ENCODE peak calls at places on chromosomes 7 and 10, in ten cellular contexts. C, D, I, T, E, W, Q, H, B and J are unnamed samples.

GRCh38 chr10:133210398-133211140 is 19.4 kb upstream of the UTF1 start:
- DNase-seq in B (no peak), W (no peak), E (no peak), T (no peak), Q (no peak), H (no peak), C (no peak), D (no peak), I (no peak), J (no peak)

GRCh38 chr7:156612930-156613329 is 27.6 kb upstream of the RNF32 start:
- DNase-seq in Q (no peak), D (no peak), I (no peak), B (no peak), W (no peak), T (no peak), C (no peak), H (no peak), E (no peak), J (no peak)

GRCh38 chr10:3542185-3542611 is 242.8 kb downstream of the KLF6 start:
- DNase-seq in W (no peak), D (peak), E (peak), B (no peak), I (no peak), Q (no peak), T (no peak), H (peak), C (peak), J (no peak)

GRCh38 chr10:6659451-6659850 is 79.4 kb upstream of the PRKCQ start:
- DNase-seq in C (no peak), T (no peak), H (no peak), E (peak), W (no peak), B (no peak), D (no peak), Q (no peak), I (no peak), J (no peak)

GRCh38 chr10:88642991-88643390 is 21.3 kb upstream of the LIPF start:
- DNase-seq in W (peak), I (no peak), C (peak), H (no peak), T (no peak), Q (no peak), E (peak), B (no peak), D (no peak), J (no peak)

GRCh38 chr7:16693601-16694318 is 47.8 kb downstream of the BZW2 start:
- DNase-seq in H (peak), D (no peak), C (no peak), Q (no peak), I (no peak), T (no peak), W (no peak), B (no peak), E (no peak), J (no peak)

GRCh38 chr7:114007391-114007790 is 88.6 kb upstream of the PPP1R3A start:
- DNase-seq in D (no peak), I (no peak), C (no peak), T (no peak), W (no peak), H (no peak), E (no peak), Q (no peak), B (no peak), J (no peak)

GRCh38 chr7:137880432-137880831 is 33.7 kb upstream of the DGKI start:
- DNase-seq in D (peak), E (peak), H (no peak), I (no peak), Q (no peak), W (peak), B (no peak), C (peak), T (no peak), J (no peak)

GRCh38 chr7:44076101-44076895 is 6.0 kb downstream of the POLM start:
- DNase-seq in T (no peak), W (no peak), B (no peak), H (no peak), E (no peak), I (no peak), Q (no peak), D (no peak), C (no peak), J (no peak)

GRCh38 chr7:40306596-40306995 is 171.8 kb downstream of the SUGCT start:
- DNase-seq in T (no peak), W (peak), H (peak), I (no peak), Q (no peak), B (no peak), E (peak), C (peak), D (no peak), J (no peak)

GRCh38 chr7:105219771-105220160 is 169.0 kb downstream of the SRPK2 start:
- DNase-seq in B (no peak), T (no peak), Q (no peak), E (peak), C (peak), W (peak), I (no peak), D (peak), H (peak), J (no peak)

GRCh38 chr7:80921130-80921529 is 2.3 kb upstream of the SEMA3C start:
- DNase-seq in Q (no peak), T (no peak), B (no peak), W (peak), I (peak), D (no peak), E (peak), H (peak), C (peak), J (no peak)

GRCh38 chr7:48089415-48089975 is 430 bp downstream of the UPP1 start:
- DNase-seq in Q (peak), C (no peak), W (peak), D (no peak), T (no peak), I (no peak), H (peak), B (no peak), E (no peak), J (no peak)

GRCh38 chr7:2032030-2032875 is 200.5 kb downstream of the MAD1L1 start:
- DNase-seq in D (no peak), W (peak), Q (peak), B (no peak), I (no peak), E (peak), C (no peak), H (no peak), T (no peak), J (no peak)

GRCh38 chr7:19982841-19983835 is 209.7 kb upstream of the TMEM196 start:
- DNase-seq in C (no peak), T (no peak), E (peak), W (peak), D (no peak), Q (no peak), I (peak), B (peak), H (peak), J (peak)

GRCh38 chr10:103542764-103543616 is 49.5 kb downstream of the NEURL1 start:
- DNase-seq in H (peak), T (no peak), W (peak), Q (peak), E (peak), B (peak), I (peak), C (no peak), D (no peak), J (no peak)

GRCh38 chr7:96436880-96437279 is 115.0 kb upstream of the SLC25A13 start:
- DNase-seq in H (no peak), I (no peak), D (no peak), C (no peak), B (no peak), E (no peak), T (no peak), W (no peak), Q (no peak), J (no peak)

GRCh38 chr7:302054-302992 is 12.4 kb downstream of the FOXL3 start:
- DNase-seq in Q (no peak), B (no peak), C (no peak), I (no peak), E (no peak), D (no peak), W (no peak), T (peak), H (no peak), J (no peak)

GRCh38 chr7:154898973-154899855 is 103.7 kb downstream of the PAXIP1 start:
- DNase-seq in I (no peak), D (no peak), E (no peak), W (no peak), B (no peak), C (no peak), Q (no peak), H (no peak), T (no peak), J (no peak)

GRCh38 chr7:133497061-133497460 is 244.2 kb downstream of the EXOC4 start:
- DNase-seq in Q (no peak), B (no peak), W (no peak), T (no peak), H (no peak), D (no peak), I (no peak), E (no peak), C (no peak), J (no peak)

GRCh38 chr7:142196066-142196840 is 61.6 kb downstream of the PRSS58 start:
- DNase-seq in B (no peak), I (no peak), W (no peak), D (no peak), E (no peak), C (peak), T (no peak), H (no peak), Q (no peak), J (no peak)

GRCh38 chr7:15130666-15131541 is 228.4 kb upstream of the DGKB start:
- DNase-seq in E (peak), W (peak), I (no peak), B (no peak), C (peak), Q (no peak), T (no peak), D (peak), H (peak), J (no peak)

GRCh38 chr7:44665531-44666213 is 59.2 kb downstream of the OGDH start:
- DNase-seq in H (no peak), C (no peak), W (peak), E (peak), Q (no peak), B (no peak), I (no peak), D (no peak), T (no peak), J (no peak)

GRCh38 chr10:122407375-122408125 is 33.0 kb downstream of the PLEKHA1 start:
- DNase-seq in C (no peak), H (no peak), T (no peak), W (peak), Q (no peak), D (no peak), B (no peak), I (peak), E (peak), J (no peak)

GRCh38 chr7:52154382-52154781 is 837.8 kb upstream of the COBL start:
- DNase-seq in H (no peak), C (no peak), B (no peak), T (no peak), Q (peak), W (no peak), D (no peak), I (no peak), E (no peak), J (no peak)
- TF ChIP-seq CTCF in H (peak), C (no peak), B (peak), T (no peak), Q (no peak), W (no peak), D (no peak), I (no peak), E (no peak), J (no peak)

GRCh38 chr10:117477241-117477947 is 65.2 kb upstream of the EMX2 start:
- DNase-seq in H (no peak), E (no peak), D (no peak), B (no peak), W (no peak), T (no peak), C (no peak), I (no peak), Q (no peak), J (no peak)

GRCh38 chr10:117476281-117476680 is 66.3 kb upstream of the EMX2 start:
- DNase-seq in T (no peak), W (no peak), H (no peak), D (no peak), Q (no peak), E (no peak), I (no peak), C (no peak), B (no peak), J (no peak)

GRCh38 chr10:117480097-117480496 is 62.4 kb upstream of the EMX2 start:
- DNase-seq in E (no peak), H (no peak), Q (no peak), C (no peak), B (no peak), D (no peak), T (no peak), W (no peak), I (no peak), J (no peak)

GRCh38 chr10:117476716-117477115 is 65.8 kb upstream of the EMX2 start:
- DNase-seq in B (no peak), H (no peak), D (no peak), Q (no peak), E (no peak), C (no peak), I (no peak), T (no peak), W (no peak), J (no peak)

DNA sequence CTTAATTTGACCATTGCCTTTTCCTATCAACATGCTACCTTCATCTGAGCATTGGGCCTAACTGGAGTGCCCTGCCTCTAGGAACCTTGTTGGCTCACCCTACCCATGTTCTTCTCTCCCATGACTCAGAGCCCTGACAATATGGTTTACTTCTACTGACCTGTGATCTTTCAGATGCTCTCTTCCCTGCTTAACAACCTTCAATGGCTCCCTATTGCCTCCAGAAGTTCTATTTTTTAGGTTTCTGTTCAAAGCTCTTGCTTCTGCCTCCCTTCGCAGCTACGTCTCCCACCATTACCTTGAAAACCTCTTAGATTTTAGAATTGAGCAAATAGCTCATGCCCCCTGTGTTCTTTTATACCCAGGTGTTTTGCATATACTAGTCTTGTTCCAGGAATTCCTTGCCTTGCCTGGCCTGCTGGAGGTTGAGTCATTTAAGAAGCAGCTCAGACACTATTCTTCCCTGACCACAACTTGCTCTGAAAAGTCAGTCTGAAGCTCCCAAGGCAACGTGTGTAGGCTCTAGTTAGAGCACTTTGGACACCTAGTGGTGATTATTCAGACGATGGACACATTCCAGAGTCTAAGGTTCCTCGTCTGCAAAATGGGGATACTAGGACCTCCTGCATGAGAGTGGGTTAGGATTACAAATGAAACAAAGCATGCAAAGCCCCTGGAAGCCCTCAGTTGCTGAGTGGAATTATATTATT is 64.4 kb upstream of the EMX2 start:
- DNase-seq in H (peak), Q (no peak), T (no peak), B (peak), W (peak), D (peak), I (no peak), E (peak), C (peak), J (no peak)
- TF ChIP-seq CTCF in H (peak), Q (no peak), T (no peak), B (peak), W (peak), D (peak), I (no peak), E (peak), C (no peak), J (no peak)

GRCh38 chr7:23105644-23106490 is at the start of gene KLHL7:
- DNase-seq in D (peak), W (peak), Q (peak), E (peak), B (peak), H (peak), I (peak), T (peak), C (peak), J (peak)
- TF ChIP-seq CTCF in D (no peak), W (peak), Q (peak), E (peak), B (no peak), H (no peak), I (no peak), T (no peak), C (no peak), J (no peak)

DNA sequence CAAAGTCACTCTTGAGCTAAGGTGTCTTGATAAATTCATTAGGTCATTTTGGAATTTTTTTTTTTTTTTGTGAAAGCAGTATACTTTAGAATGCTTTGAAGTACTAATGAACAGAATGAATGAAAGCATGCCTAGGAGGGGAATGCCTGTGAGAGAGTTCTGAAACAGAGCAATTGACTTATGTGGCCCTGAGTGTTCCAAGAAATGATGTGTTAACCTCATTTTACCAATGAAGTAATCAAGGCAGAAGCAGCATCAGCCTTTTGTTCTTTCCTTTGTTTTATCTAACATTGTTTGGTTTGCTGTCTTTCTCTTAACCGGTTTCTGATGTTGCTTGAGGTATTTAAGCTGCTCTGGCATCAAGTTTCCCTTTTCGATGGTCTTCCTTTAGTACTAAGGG is 154.6 kb upstream of the HGF start:
- DNase-seq in W (no peak), B (peak), T (no peak), H (no peak), Q (no peak), I (no peak), D (no peak), E (no peak), C (no peak), J (no peak)
- TF ChIP-seq CTCF in W (no peak), B (no peak), T (no peak), H (no peak), Q (no peak), I (no peak), D (no peak), E (no peak), C (no peak), J (no peak)

GRCh38 chr7:149624006-149624405 is 126.4 kb upstream of the ZNF746 start:
- DNase-seq in Q (peak), I (peak), T (no peak), H (peak), W (peak), C (peak), D (no peak), B (peak), E (peak), J (no peak)
- TF ChIP-seq CTCF in Q (peak), I (no peak), T (no peak), H (no peak), W (no peak), C (no peak), D (peak), B (no peak), E (no peak), J (no peak)

DNA sequence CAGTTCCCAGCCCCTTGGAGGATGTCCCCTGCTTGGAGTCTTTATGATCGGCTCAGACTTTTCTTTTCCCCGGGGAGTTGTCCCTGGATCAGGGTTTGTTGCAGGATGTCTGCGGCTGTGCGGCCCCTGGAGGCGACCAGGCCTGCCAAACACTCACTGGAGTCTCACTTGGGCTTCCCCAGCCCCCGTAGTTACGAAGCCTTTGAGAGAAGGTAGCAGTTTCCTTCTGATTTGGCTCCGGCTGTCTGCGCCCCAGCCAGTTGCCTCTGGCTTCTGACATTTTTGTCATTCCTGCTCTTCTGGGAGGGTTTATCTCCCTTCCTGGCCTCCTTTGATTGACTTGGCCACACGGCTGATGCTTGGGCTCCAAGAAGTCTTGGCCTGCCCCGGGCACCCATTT is 16.1 kb downstream of the COL26A1 start:
- DNase-seq in I (no peak), D (no peak), H (no peak), W (no peak), T (no peak), C (no peak), E (peak), Q (peak), B (peak), J (no peak)
- TF ChIP-seq CTCF in I (no peak), D (no peak), H (no peak), W (no peak), T (no peak), C (no peak), E (peak), Q (no peak), B (peak), J (no peak)

GRCh38 chr10:11328264-11329054 is 283.0 kb downstream of the USP6NL start:
- DNase-seq in D (no peak), E (no peak), W (no peak), Q (no peak), C (no peak), B (peak), I (no peak), T (no peak), H (no peak), J (no peak)
- TF ChIP-seq CTCF in D (no peak), E (no peak), W (no peak), Q (no peak), C (no peak), B (no peak), I (no peak), T (no peak), H (no peak), J (no peak)